ENCODE peak calls at places on chromosome 22, in seven cellular contexts. One of them, this sample, is unnamed.

GRCh38 chr22:17847360-17848078 is 73.2 kb upstream of the BID start:
- DNase-seq in cardiac fibroblast: no peak
- DNase-seq in lung microvascular endothelial cell: no peak
- DNase-seq in T-cell: no peak
- DNase-seq in stimulated activated CD4-positive, alpha-beta T cell treated with anti-CD3 and anti-CD28 coated beads, Interleukin-15, amount 100 ng/mL, for 1 hour: no peak
- DNase-seq in WERI-Rb-1: no peak
- DNase-seq in right lobe of liver: no peak
- DNase-seq in this sample: no peak

GRCh38 chr22:28180804-28181203 is 261.7 kb upstream of the PITPNB start:
- DNase-seq in stimulated activated CD4-positive, alpha-beta T cell treated with anti-CD3 and anti-CD28 coated beads, Interleukin-15, amount 100 ng/mL, for 1 hour: no peak
- DNase-seq in cardiac fibroblast: no peak
- DNase-seq in WERI-Rb-1: no peak
- DNase-seq in right lobe of liver: no peak
- DNase-seq in T-cell: no peak
- DNase-seq in lung microvascular endothelial cell: no peak
- DNase-seq in this sample: no peak

GRCh38 chr22:26712158-26712557 is 54.8 kb downstream of the MIAT start:
- DNase-seq in WERI-Rb-1: no peak
- DNase-seq in right lobe of liver: no peak
- DNase-seq in T-cell: no peak
- DNase-seq in cardiac fibroblast: no peak
- DNase-seq in lung microvascular endothelial cell: no peak
- DNase-seq in stimulated activated CD4-positive, alpha-beta T cell treated with anti-CD3 and anti-CD28 coated beads, Interleukin-15, amount 100 ng/mL, for 1 hour: no peak
- DNase-seq in this sample: peak

GRCh38 chr22:25750569-25751173 is 8.7 kb downstream of the MYO18B start:
- DNase-seq in T-cell: no peak
- DNase-seq in right lobe of liver: no peak
- DNase-seq in cardiac fibroblast: no peak
- DNase-seq in stimulated activated CD4-positive, alpha-beta T cell treated with anti-CD3 and anti-CD28 coated beads, Interleukin-15, amount 100 ng/mL, for 1 hour: no peak
- DNase-seq in lung microvascular endothelial cell: peak
- DNase-seq in WERI-Rb-1: peak
- DNase-seq in this sample: peak

GRCh38 chr22:33984741-33985287 is 64.5 kb upstream of the LARGE1 start:
- DNase-seq in right lobe of liver: no peak
- DNase-seq in cardiac fibroblast: no peak
- DNase-seq in stimulated activated CD4-positive, alpha-beta T cell treated with anti-CD3 and anti-CD28 coated beads, Interleukin-15, amount 100 ng/mL, for 1 hour: no peak
- DNase-seq in WERI-Rb-1: no peak
- DNase-seq in lung microvascular endothelial cell: no peak
- DNase-seq in T-cell: no peak
- DNase-seq in this sample: no peak

GRCh38 chr22:46114518-46115387 is 35.6 kb upstream of the PPARA start:
- DNase-seq in stimulated activated CD4-positive, alpha-beta T cell treated with anti-CD3 and anti-CD28 coated beads, Interleukin-15, amount 100 ng/mL, for 1 hour: no peak
- DNase-seq in WERI-Rb-1: no peak
- DNase-seq in lung microvascular endothelial cell: no peak
- DNase-seq in T-cell: no peak
- DNase-seq in right lobe of liver: no peak
- DNase-seq in cardiac fibroblast: peak
- DNase-seq in this sample: no peak

GRCh38 chr22:50544078-50544745 is 1.5 kb upstream of the KLHDC7B start:
- DNase-seq in stimulated activated CD4-positive, alpha-beta T cell treated with anti-CD3 and anti-CD28 coated beads, Interleukin-15, amount 100 ng/mL, for 1 hour: peak
- DNase-seq in right lobe of liver: peak
- DNase-seq in cardiac fibroblast: peak
- DNase-seq in WERI-Rb-1: peak
- DNase-seq in T-cell: peak
- DNase-seq in lung microvascular endothelial cell: peak
- DNase-seq in this sample: peak

GRCh38 chr22:40037320-40037719 is 42.6 kb downstream of the FAM83F start:
- DNase-seq in cardiac fibroblast: no peak
- DNase-seq in stimulated activated CD4-positive, alpha-beta T cell treated with anti-CD3 and anti-CD28 coated beads, Interleukin-15, amount 100 ng/mL, for 1 hour: no peak
- DNase-seq in T-cell: no peak
- DNase-seq in right lobe of liver: no peak
- DNase-seq in WERI-Rb-1: no peak
- DNase-seq in lung microvascular endothelial cell: no peak
- DNase-seq in this sample: no peak

GRCh38 chr22:17213976-17214375 is 5.3 kb downstream of the ADA2 start:
- DNase-seq in right lobe of liver: peak
- DNase-seq in WERI-Rb-1: peak
- DNase-seq in T-cell: peak
- DNase-seq in lung microvascular endothelial cell: peak
- DNase-seq in stimulated activated CD4-positive, alpha-beta T cell treated with anti-CD3 and anti-CD28 coated beads, Interleukin-15, amount 100 ng/mL, for 1 hour: peak
- DNase-seq in cardiac fibroblast: peak
- DNase-seq in this sample: peak

GRCh38 chr22:49106136-49106930 is 721.3 kb downstream of the BRD1 start:
- DNase-seq in T-cell: no peak
- DNase-seq in WERI-Rb-1: no peak
- DNase-seq in cardiac fibroblast: no peak
- DNase-seq in stimulated activated CD4-positive, alpha-beta T cell treated with anti-CD3 and anti-CD28 coated beads, Interleukin-15, amount 100 ng/mL, for 1 hour: no peak
- DNase-seq in right lobe of liver: no peak
- DNase-seq in lung microvascular endothelial cell: no peak
- DNase-seq in this sample: no peak

GRCh38 chr22:36682835-36683234 is 20.7 kb downstream of the CACNG2 start:
- DNase-seq in lung microvascular endothelial cell: no peak
- DNase-seq in right lobe of liver: no peak
- DNase-seq in stimulated activated CD4-positive, alpha-beta T cell treated with anti-CD3 and anti-CD28 coated beads, Interleukin-15, amount 100 ng/mL, for 1 hour: no peak
- DNase-seq in T-cell: no peak
- DNase-seq in cardiac fibroblast: no peak
- DNase-seq in WERI-Rb-1: no peak
- DNase-seq in this sample: peak

GRCh38 chr22:40411506-40411861 is 41.1 kb downstream of the SGSM3 start:
- DNase-seq in stimulated activated CD4-positive, alpha-beta T cell treated with anti-CD3 and anti-CD28 coated beads, Interleukin-15, amount 100 ng/mL, for 1 hour: no peak
- DNase-seq in right lobe of liver: no peak
- DNase-seq in lung microvascular endothelial cell: no peak
- DNase-seq in T-cell: no peak
- DNase-seq in WERI-Rb-1: no peak
- DNase-seq in cardiac fibroblast: no peak
- DNase-seq in this sample: no peak

GRCh38 chr22:27761652-27762051 is 39.9 kb downstream of the MN1 start:
- DNase-seq in stimulated activated CD4-positive, alpha-beta T cell treated with anti-CD3 and anti-CD28 coated beads, Interleukin-15, amount 100 ng/mL, for 1 hour: no peak
- DNase-seq in WERI-Rb-1: no peak
- DNase-seq in right lobe of liver: no peak
- DNase-seq in cardiac fibroblast: no peak
- DNase-seq in T-cell: no peak
- DNase-seq in lung microvascular endothelial cell: no peak
- DNase-seq in this sample: peak

GRCh38 chr22:27447316-27447715 is 354.2 kb downstream of the MN1 start:
- DNase-seq in WERI-Rb-1: no peak
- DNase-seq in cardiac fibroblast: no peak
- DNase-seq in T-cell: no peak
- DNase-seq in lung microvascular endothelial cell: no peak
- DNase-seq in stimulated activated CD4-positive, alpha-beta T cell treated with anti-CD3 and anti-CD28 coated beads, Interleukin-15, amount 100 ng/mL, for 1 hour: no peak
- DNase-seq in right lobe of liver: no peak
- DNase-seq in this sample: no peak

GRCh38 chr22:26887456-26887855 is 230.1 kb downstream of the MIAT start:
- DNase-seq in stimulated activated CD4-positive, alpha-beta T cell treated with anti-CD3 and anti-CD28 coated beads, Interleukin-15, amount 100 ng/mL, for 1 hour: no peak
- DNase-seq in lung microvascular endothelial cell: peak
- DNase-seq in WERI-Rb-1: no peak
- DNase-seq in cardiac fibroblast: peak
- DNase-seq in right lobe of liver: no peak
- DNase-seq in T-cell: no peak
- DNase-seq in this sample: no peak

GRCh38 chr22:43439368-43440102 is 27.7 kb downstream of the MPPED1 start:
- DNase-seq in T-cell: no peak
- DNase-seq in lung microvascular endothelial cell: no peak
- DNase-seq in WERI-Rb-1: no peak
- DNase-seq in stimulated activated CD4-positive, alpha-beta T cell treated with anti-CD3 and anti-CD28 coated beads, Interleukin-15, amount 100 ng/mL, for 1 hour: no peak
- DNase-seq in cardiac fibroblast: no peak
- DNase-seq in right lobe of liver: no peak
- DNase-seq in this sample: no peak

GRCh38 chr22:38935023-38935422 is 22.4 kb upstream of the APOBEC3A start:
- DNase-seq in cardiac fibroblast: no peak
- DNase-seq in right lobe of liver: peak
- DNase-seq in WERI-Rb-1: no peak
- DNase-seq in T-cell: no peak
- DNase-seq in lung microvascular endothelial cell: no peak
- DNase-seq in stimulated activated CD4-positive, alpha-beta T cell treated with anti-CD3 and anti-CD28 coated beads, Interleukin-15, amount 100 ng/mL, for 1 hour: no peak
- DNase-seq in this sample: no peak

GRCh38 chr22:19038728-19039447 is 83.3 kb downstream of the DGCR2 start:
- DNase-seq in cardiac fibroblast: no peak
- DNase-seq in lung microvascular endothelial cell: no peak
- DNase-seq in stimulated activated CD4-positive, alpha-beta T cell treated with anti-CD3 and anti-CD28 coated beads, Interleukin-15, amount 100 ng/mL, for 1 hour: no peak
- DNase-seq in WERI-Rb-1: no peak
- DNase-seq in T-cell: no peak
- DNase-seq in right lobe of liver: peak
- DNase-seq in this sample: no peak

GRCh38 chr22:19612866-19613572 is 88.8 kb upstream of the CLDN5 start:
- DNase-seq in T-cell: no peak
- DNase-seq in stimulated activated CD4-positive, alpha-beta T cell treated with anti-CD3 and anti-CD28 coated beads, Interleukin-15, amount 100 ng/mL, for 1 hour: no peak
- DNase-seq in cardiac fibroblast: no peak
- DNase-seq in right lobe of liver: no peak
- DNase-seq in lung microvascular endothelial cell: no peak
- DNase-seq in WERI-Rb-1: no peak
- DNase-seq in this sample: no peak

GRCh38 chr22:29479417-29480261 is at the start of gene NEFH:
- DNase-seq in cardiac fibroblast: no peak
- DNase-seq in WERI-Rb-1: no peak
- DNase-seq in T-cell: no peak
- DNase-seq in lung microvascular endothelial cell: no peak
- DNase-seq in right lobe of liver: no peak
- DNase-seq in stimulated activated CD4-positive, alpha-beta T cell treated with anti-CD3 and anti-CD28 coated beads, Interleukin-15, amount 100 ng/mL, for 1 hour: no peak
- DNase-seq in this sample: peak

GRCh38 chr22:47618180-47618579 is 855.7 kb downstream of the TBC1D22A start:
- DNase-seq in stimulated activated CD4-positive, alpha-beta T cell treated with anti-CD3 and anti-CD28 coated beads, Interleukin-15, amount 100 ng/mL, for 1 hour: no peak
- DNase-seq in right lobe of liver: no peak
- DNase-seq in T-cell: no peak
- DNase-seq in WERI-Rb-1: peak
- DNase-seq in cardiac fibroblast: no peak
- DNase-seq in lung microvascular endothelial cell: no peak
- DNase-seq in this sample: peak

This sample was measured in NCI-H82.